ENCODE peak calls at places on chromosomes 6 and 20, in eight cellular contexts. M, P, N, J, Z, T, U and G are unnamed samples.

GRCh38 chr6:14537061-14537460 is 419.5 kb downstream of the CD83 start:
- DNase-seq in M (no peak), P (no peak), N (no peak), J (no peak), Z (no peak), T (no peak), U (no peak), G (no peak)

GRCh38 chr6:45378324-45378926 is 691 bp upstream of the SUPT3H start:
- DNase-seq in M (peak), P (peak), N (no peak), J (peak), Z (no peak), T (no peak), U (no peak), G (no peak)

GRCh38 chr6:30508890-30509736 is 19.8 kb downstream of the HLA-E start:
- DNase-seq in M (no peak), P (no peak), N (no peak), J (no peak), Z (no peak), T (peak), U (no peak), G (no peak)

GRCh38 chr6:169337881-169338445 is 84.3 kb upstream of the THBS2 start:
- DNase-seq in M (no peak), P (no peak), N (no peak), J (no peak), Z (no peak), T (no peak), U (no peak), G (no peak)

GRCh38 chr20:14055127-14055742 is 59.9 kb downstream of the MACROD2 start:
- DNase-seq in M (peak), P (peak), N (peak), J (no peak), Z (peak), T (peak), U (peak), G (peak)

GRCh38 chr6:40713002-40713719 is 126.0 kb upstream of the LRFN2 start:
- DNase-seq in M (no peak), P (no peak), N (no peak), J (no peak), Z (no peak), T (no peak), U (no peak), G (no peak)

GRCh38 chr6:7691675-7692452 is 34.0 kb upstream of the BMP6 start:
- DNase-seq in M (no peak), P (peak), N (peak), J (no peak), Z (no peak), T (peak), U (peak), G (peak)

GRCh38 chr6:343960-344815 is 47.4 kb upstream of the IRF4 start:
- DNase-seq in M (no peak), P (no peak), N (no peak), J (no peak), Z (no peak), T (no peak), U (no peak), G (no peak)

GRCh38 chr6:71490876-71491275 is 202.3 kb downstream of the OGFRL1 start:
- DNase-seq in M (no peak), P (no peak), N (no peak), J (no peak), Z (no peak), T (no peak), U (no peak), G (no peak)

GRCh38 chr6:30463651-30464618 is 25.4 kb upstream of the HLA-E start:
- DNase-seq in M (no peak), P (no peak), N (no peak), J (peak), Z (no peak), T (no peak), U (no peak), G (no peak)

GRCh38 chr20:38805958-38806854 is 709 bp downstream of the PPP1R16B start:
- DNase-seq in M (no peak), P (no peak), N (no peak), J (peak), Z (peak), T (no peak), U (peak), G (no peak)

GRCh38 chr20:57882451-57883161 is 172.8 kb upstream of the PMEPA1 start:
- DNase-seq in M (no peak), P (peak), N (no peak), J (no peak), Z (no peak), T (peak), U (peak), G (peak)

GRCh38 chr6:138772596-138773176 is 883 bp upstream of the CCDC28A start:
- DNase-seq in M (no peak), P (peak), N (no peak), J (no peak), Z (peak), T (peak), U (no peak), G (peak)

GRCh38 chr20:36496707-36497669 is 44.3 kb upstream of the MYL9 start:
- DNase-seq in M (no peak), P (no peak), N (no peak), J (no peak), Z (no peak), T (no peak), U (no peak), G (no peak)

GRCh38 chr6:29953001-29953436 is 10.7 kb downstream of the HLA-A start:
- DNase-seq in M (peak), P (peak), N (no peak), J (no peak), Z (no peak), T (peak), U (peak), G (peak)

GRCh38 chr6:45423111-45423900 is 45.6 kb upstream of the SUPT3H start:
- DNase-seq in M (no peak), P (no peak), N (no peak), J (peak), Z (peak), T (no peak), U (no peak), G (no peak)

GRCh38 chr6:26607434-26608230 is 10.9 kb downstream of the ABT1 start:
- DNase-seq in M (peak), P (peak), N (no peak), J (peak), Z (peak), T (peak), U (peak), G (peak)

GRCh38 chr6:159758031-159759001 is 3.5 kb upstream of the ACAT2 start:
- DNase-seq in M (peak), P (peak), N (no peak), J (no peak), Z (no peak), T (peak), U (peak), G (peak)